ENCODE peak calls at places on chromosomes 2 and 18, in five cellular contexts. One of them, this sample, is unnamed.

GRCh38 chr2:64730551-64731305 is 77.0 kb upstream of the SERTAD2 start:
- DNase-seq in NCI-H524 treated with DMSO at 0.1 percent for 48 hours: no peak
- DNase-seq in neuronal stem cell: no peak
- DNase-seq in stimulated activated CD4-positive, alpha-beta T cell treated with anti-CD3 and anti-CD28 coated beads, Interleukin-1b, Interleukin-23, amount 100 ng/mL, for 1 hour: no peak
- DNase-seq in left cardiac atrium: peak; percentile 64
- DNase-seq in this sample: peak; percentile 60

GRCh38 chr2:27832396-27832795 is 57.8 kb downstream of the RBKS start:
- DNase-seq in NCI-H524 treated with DMSO at 0.1 percent for 48 hours: no peak
- DNase-seq in neuronal stem cell: no peak
- DNase-seq in stimulated activated CD4-positive, alpha-beta T cell treated with anti-CD3 and anti-CD28 coated beads, Interleukin-1b, Interleukin-23, amount 100 ng/mL, for 1 hour: no peak
- DNase-seq in left cardiac atrium: no peak
- DNase-seq in this sample: no peak

GRCh38 chr2:181850914-181851560 is 40.5 kb upstream of the ITPRID2 start:
- DNase-seq in NCI-H524 treated with DMSO at 0.1 percent for 48 hours: no peak
- DNase-seq in neuronal stem cell: no peak
- DNase-seq in stimulated activated CD4-positive, alpha-beta T cell treated with anti-CD3 and anti-CD28 coated beads, Interleukin-1b, Interleukin-23, amount 100 ng/mL, for 1 hour: no peak
- DNase-seq in left cardiac atrium: no peak
- DNase-seq in this sample: no peak

GRCh38 chr18:58977223-58977622 is 112.5 kb downstream of the ZNF532 start:
- DNase-seq in NCI-H524 treated with DMSO at 0.1 percent for 48 hours: no peak
- DNase-seq in neuronal stem cell: no peak
- DNase-seq in stimulated activated CD4-positive, alpha-beta T cell treated with anti-CD3 and anti-CD28 coated beads, Interleukin-1b, Interleukin-23, amount 100 ng/mL, for 1 hour: no peak
- DNase-seq in left cardiac atrium: no peak
- DNase-seq in this sample: no peak

GRCh38 chr18:58541137-58541788 is 87.6 kb downstream of the ALPK2 start:
- DNase-seq in NCI-H524 treated with DMSO at 0.1 percent for 48 hours: no peak
- DNase-seq in neuronal stem cell: no peak
- DNase-seq in stimulated activated CD4-positive, alpha-beta T cell treated with anti-CD3 and anti-CD28 coated beads, Interleukin-1b, Interleukin-23, amount 100 ng/mL, for 1 hour: no peak
- DNase-seq in left cardiac atrium: no peak
- DNase-seq in this sample: peak; percentile 8

GRCh38 chr2:7857904-7858303 is 824.0 kb upstream of the ID2 start:
- DNase-seq in NCI-H524 treated with DMSO at 0.1 percent for 48 hours: no peak
- DNase-seq in neuronal stem cell: no peak
- DNase-seq in stimulated activated CD4-positive, alpha-beta T cell treated with anti-CD3 and anti-CD28 coated beads, Interleukin-1b, Interleukin-23, amount 100 ng/mL, for 1 hour: no peak
- DNase-seq in left cardiac atrium: no peak
- DNase-seq in this sample: no peak

GRCh38 chr2:1553671-1554295 is 140.5 kb downstream of the TPO start:
- DNase-seq in NCI-H524 treated with DMSO at 0.1 percent for 48 hours: no peak
- DNase-seq in neuronal stem cell: no peak
- DNase-seq in stimulated activated CD4-positive, alpha-beta T cell treated with anti-CD3 and anti-CD28 coated beads, Interleukin-1b, Interleukin-23, amount 100 ng/mL, for 1 hour: no peak
- DNase-seq in left cardiac atrium: no peak
- DNase-seq in this sample: no peak

GRCh38 chr18:8912348-8913057 is 190.0 kb upstream of the NDUFV2 start:
- DNase-seq in NCI-H524 treated with DMSO at 0.1 percent for 48 hours: no peak
- DNase-seq in neuronal stem cell: peak; percentile 6
- DNase-seq in stimulated activated CD4-positive, alpha-beta T cell treated with anti-CD3 and anti-CD28 coated beads, Interleukin-1b, Interleukin-23, amount 100 ng/mL, for 1 hour: no peak
- DNase-seq in left cardiac atrium: no peak
- DNase-seq in this sample: no peak

GRCh38 chr18:78822171-78822570 is 157.4 kb upstream of the SALL3 start:
- DNase-seq in NCI-H524 treated with DMSO at 0.1 percent for 48 hours: no peak
- DNase-seq in neuronal stem cell: no peak
- DNase-seq in stimulated activated CD4-positive, alpha-beta T cell treated with anti-CD3 and anti-CD28 coated beads, Interleukin-1b, Interleukin-23, amount 100 ng/mL, for 1 hour: no peak
- DNase-seq in left cardiac atrium: no peak
- DNase-seq in this sample: no peak

GRCh38 chr18:40124107-40124506 is 1830.9 kb upstream of the PIK3C3 start:
- DNase-seq in NCI-H524 treated with DMSO at 0.1 percent for 48 hours: no peak
- DNase-seq in neuronal stem cell: no peak
- DNase-seq in stimulated activated CD4-positive, alpha-beta T cell treated with anti-CD3 and anti-CD28 coated beads, Interleukin-1b, Interleukin-23, amount 100 ng/mL, for 1 hour: no peak
- DNase-seq in left cardiac atrium: no peak
- DNase-seq in this sample: no peak

GRCh38 chr2:175726213-175726612 is 275.9 kb downstream of the LNPK start:
- DNase-seq in NCI-H524 treated with DMSO at 0.1 percent for 48 hours: no peak
- DNase-seq in neuronal stem cell: no peak
- DNase-seq in stimulated activated CD4-positive, alpha-beta T cell treated with anti-CD3 and anti-CD28 coated beads, Interleukin-1b, Interleukin-23, amount 100 ng/mL, for 1 hour: no peak
- DNase-seq in left cardiac atrium: no peak
- DNase-seq in this sample: no peak

GRCh38 chr2:11962707-11963358 is 216.4 kb downstream of the LPIN1 start:
- DNase-seq in NCI-H524 treated with DMSO at 0.1 percent for 48 hours: no peak
- DNase-seq in neuronal stem cell: no peak
- DNase-seq in stimulated activated CD4-positive, alpha-beta T cell treated with anti-CD3 and anti-CD28 coated beads, Interleukin-1b, Interleukin-23, amount 100 ng/mL, for 1 hour: no peak
- DNase-seq in left cardiac atrium: no peak
- DNase-seq in this sample: no peak

GRCh38 chr2:12262681-12263436 is 453.9 kb upstream of the TRIB2 start:
- DNase-seq in NCI-H524 treated with DMSO at 0.1 percent for 48 hours: no peak
- DNase-seq in neuronal stem cell: no peak
- DNase-seq in stimulated activated CD4-positive, alpha-beta T cell treated with anti-CD3 and anti-CD28 coated beads, Interleukin-1b, Interleukin-23, amount 100 ng/mL, for 1 hour: no peak
- DNase-seq in left cardiac atrium: peak; percentile 20
- DNase-seq in this sample: no peak

GRCh38 chr2:6828299-6828584 is 37.5 kb downstream of the CMPK2 start:
- DNase-seq in NCI-H524 treated with DMSO at 0.1 percent for 48 hours: peak; percentile 19
- DNase-seq in neuronal stem cell: no peak
- DNase-seq in stimulated activated CD4-positive, alpha-beta T cell treated with anti-CD3 and anti-CD28 coated beads, Interleukin-1b, Interleukin-23, amount 100 ng/mL, for 1 hour: no peak
- DNase-seq in left cardiac atrium: no peak
- DNase-seq in this sample: no peak